ENCODE peak calls at places on chromosomes 12 and 14, in five cellular contexts. D is left ventricle myocardium inferior, R is breast epithelium, P is psoas muscle, M is aorta. B is an unnamed sample.

GRCh38 chr12:115916910-115917668 is 360.4 kb downstream of the MED13L start:
- DNase-seq in R (peak; percentile 56), D (peak; percentile 50), M (peak; percentile 62), P (peak; percentile 75), B (peak; percentile 62)

GRCh38 chr14:95935228-95935822 is 58.7 kb downstream of the TUNAR start:
- DNase-seq in R (no peak), P (no peak), D (no peak), M (no peak), B (no peak)

GRCh38 chr12:132219323-132219722 is 75.1 kb downstream of the NOC4L start:
- DNase-seq in R (no peak), P (no peak), M (no peak), D (no peak), B (no peak)

GRCh38 chr12:8593246-8593645 is 19.4 kb downstream of the AICDA start:
- DNase-seq in P (no peak), D (no peak), M (no peak), R (no peak), B (no peak)

GRCh38 chr14:96011609-96012008 is 27.6 kb upstream of the C14orf132 start:
- DNase-seq in P (no peak), M (no peak), R (no peak), D (no peak), B (no peak)

GRCh38 chr12:92929957-92930356 is 862 bp upstream of the EEA1 start:
- DNase-seq in R (no peak), D (no peak), M (no peak), P (no peak), B (no peak)

GRCh38 chr14:29442720-29443119 is 484.9 kb downstream of the PRKD1 start:
- DNase-seq in R (no peak), D (no peak), M (no peak), P (no peak), B (no peak)

GRCh38 chr12:27064397-27065342 is 17.7 kb downstream of the C12orf71 start:
- DNase-seq in M (no peak), D (no peak), P (no peak), R (no peak), B (peak; percentile 53)

GRCh38 chr12:7373226-7373625 is 69.4 kb downstream of the ACSM4 start:
- DNase-seq in M (no peak), D (no peak), R (no peak), P (no peak), B (no peak)

GRCh38 chr12:5083955-5084849 is 40.5 kb downstream of the KCNA5 start:
- DNase-seq in M (no peak), R (no peak), D (no peak), P (no peak), B (peak; percentile 14)

GRCh38 chr12:5171701-5172100 is 128.0 kb downstream of the KCNA5 start:
- DNase-seq in R (no peak), D (no peak), P (no peak), M (no peak), B (no peak)

GRCh38 chr14:85223667-85224066 is 306.3 kb upstream of the FLRT2 start:
- DNase-seq in R (no peak), P (no peak), D (no peak), M (no peak), B (no peak)

GRCh38 chr14:62505045-62505444 is 540.2 kb downstream of the KCNH5 start:
- DNase-seq in R (no peak), D (no peak), M (no peak), P (no peak), B (no peak)

GRCh38 chr12:2751686-2752085 is 43.1 kb upstream of the FKBP4 start:
- DNase-seq in D (no peak), M (no peak), P (no peak), R (no peak), B (no peak)

GRCh38 chr14:54048736-54049135 is 92.1 kb upstream of the BMP4 start:
- DNase-seq in R (no peak), P (no peak), M (no peak), D (no peak), B (no peak)

GRCh38 chr12:121776190-121777098 is 17.0 kb downstream of the RHOF start:
- DNase-seq in P (peak; percentile 91), D (peak; percentile 83), R (no peak), M (peak; percentile 87), B (peak; percentile 76)

GRCh38 chr12:122031342-122032216 is 9.9 kb downstream of the BCL7A start:
- DNase-seq in R (no peak), P (peak; percentile 72), D (peak; percentile 48), M (peak; percentile 57), B (no peak)

GRCh38 chr12:81758421-81759214 is 532 bp downstream of the PPFIA2 start:
- DNase-seq in R (no peak), D (peak; percentile 19), M (peak; percentile 54), P (peak; percentile 56), B (no peak)
- H3K4me3 ChIP-seq in R (peak overlapping the region; percentile 47), D (peak overlapping the region; percentile 68), M (peak overlapping the region; percentile 53), P (peak overlapping the region; percentile 66), B (no peak overlapping the region)

DNA sequence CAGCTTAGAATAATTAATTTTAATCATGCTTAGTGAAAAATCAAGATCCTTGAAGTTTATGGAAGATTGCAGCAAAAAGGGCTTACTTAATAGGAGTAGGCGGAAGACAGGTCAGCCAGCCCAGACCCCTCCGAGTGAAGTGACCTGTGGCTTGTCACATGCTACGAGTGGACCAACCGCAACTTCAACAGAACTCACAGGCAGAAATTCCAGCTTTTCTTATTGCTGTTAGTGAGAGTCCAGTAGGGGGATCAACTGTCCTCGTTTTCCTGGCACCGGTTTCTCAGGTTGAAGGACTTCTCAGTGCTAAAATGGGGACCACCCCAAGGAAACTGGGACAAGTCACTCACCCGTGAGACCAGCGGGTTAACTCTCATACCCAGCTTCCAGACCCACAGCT is 72.9 kb downstream of the ACACB start:
- DNase-seq in P (no peak), R (no peak), D (no peak), M (no peak), B (no peak)
- H3K36me3 ChIP-seq in P (peaks cover 20% of the 10 kb centered on the region), R (peaks cover 7% of the 10 kb centered on the region), D (peaks cover 99% of the 10 kb centered on the region), M (peaks cover 3% of the 10 kb centered on the region), B (no peaks in the 10 kb centered on the region)

GRCh38 chr12:102917026-102917787 is at the start of gene PAH:
- DNase-seq in M (no peak), D (no peak), P (no peak), R (no peak), B (peak; percentile 39)
- H3K4me3 ChIP-seq in M (no peak within 1 kb of the TSS), D (peak within 1 kb of the TSS; percentile 48), P (no peak within 1 kb of the TSS), R (peak within 1 kb of the TSS; percentile 51), B (peak within 1 kb of the TSS; percentile 45)

DNA sequence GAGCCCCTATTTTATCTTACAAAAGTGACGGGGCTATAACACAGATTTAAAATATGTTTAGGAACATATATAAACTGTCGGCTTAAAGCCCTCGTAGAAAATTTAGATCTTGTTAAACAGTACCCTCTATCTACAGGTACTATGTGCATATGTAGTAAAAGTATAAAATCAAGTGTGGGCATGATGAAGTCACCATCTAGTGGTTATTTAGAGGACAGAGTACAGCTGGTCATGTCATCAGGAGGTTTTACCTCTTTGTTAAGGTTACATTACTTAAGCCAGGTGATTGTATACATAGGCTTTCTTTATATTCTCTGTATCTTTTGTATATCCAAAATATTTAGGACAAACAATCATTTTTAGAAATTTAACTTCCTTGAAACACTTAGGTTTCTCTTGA is 18.2 kb upstream of the TNS2 start:
- DNase-seq in M (no peak), D (no peak), P (no peak), R (no peak), B (no peak)
- H3K36me3 ChIP-seq in M (peaks cover 12% of the 10 kb centered on the region), D (peaks cover 97% of the 10 kb centered on the region), P (peaks cover 12% of the 10 kb centered on the region), R (no peaks in the 10 kb centered on the region), B (peaks cover 26% of the 10 kb centered on the region)

DNA sequence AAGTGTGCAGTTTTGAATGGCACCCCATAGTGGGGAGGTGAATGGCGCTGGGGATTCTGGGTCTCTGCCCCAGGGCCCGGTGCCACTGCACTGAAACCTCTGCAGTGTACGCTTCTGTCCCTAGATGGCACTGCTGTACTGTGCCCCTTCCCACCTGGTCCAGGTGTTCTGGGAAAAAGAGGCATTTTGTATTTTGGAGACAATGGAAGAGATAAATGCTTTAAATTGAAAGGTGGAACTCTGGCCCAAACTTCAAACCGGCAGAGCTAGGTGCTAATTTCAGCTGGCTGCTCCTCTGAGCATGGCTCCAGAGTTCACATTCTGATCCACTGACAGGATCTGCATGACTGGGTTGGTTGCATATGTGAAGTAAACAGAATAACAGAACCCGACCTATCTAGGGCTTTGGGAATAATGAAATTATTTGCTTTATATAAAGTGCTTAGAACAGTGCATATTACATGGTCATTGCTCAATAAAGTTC is 52.2 kb downstream of the KRT80 start:
- DNase-seq in D (no peak), P (no peak), M (no peak), R (peak; percentile 60), B (no peak)
- H3K4me3 ChIP-seq in D (no peak overlapping the region), P (no peak overlapping the region), M (no peak overlapping the region), R (no peak overlapping the region), B (no peak overlapping the region)

GRCh38 chr14:105452963-105453362 is 21.7 kb upstream of the CRIP2 start:
- DNase-seq in R (no peak), M (no peak), D (no peak), P (no peak), B (no peak)
- H3K36me3 ChIP-seq in R (no peaks in the 10 kb centered on the region), M (no peaks in the 10 kb centered on the region), D (peaks cover 72% of the 10 kb centered on the region), P (peaks cover 6% of the 10 kb centered on the region), B (peaks cover 20% of the 10 kb centered on the region)

B was measured in GM06990.